ENCODE peak calls at places on chromosome X, in eight cellular contexts. S is GM10248; D is nephron progenitor cell; A is stimulated activated CD8-positive, alpha-beta memory T cell treated with anti-CD3 and anti-CD28 coated beads, Interleukin-4, amount 100 ng/mL, for 24 hours; W is breast epithelium; Q is dermis microvascular lymphatic vessel endothelial cell; V is NCI-H1436 treated with DMSO at 0.1 percent for 48 hours; K is hippocampal formation. Y is an unnamed sample.

GRCh38 chrX:149275836-149276235 is 229.3 kb downstream of the IDS start:
- DNase-seq in A (no peak), W (peak; percentile 27), Q (no peak), S (no peak), V (no peak), D (no peak), K (no peak), Y (no peak)

GRCh38 chrX:103941201-103941975 is 21.0 kb upstream of the TMSB15B start:
- DNase-seq in D (no peak), W (no peak), K (no peak), S (no peak), V (no peak), Q (peak; percentile 48), A (no peak), Y (no peak)

GRCh38 chrX:11666180-11666579 is 460 bp upstream of the ARHGAP6 start:
- DNase-seq in S (peak; percentile 24), Q (no peak), D (peak; percentile 63), K (no peak), W (no peak), V (no peak), A (no peak), Y (no peak)

GRCh38 chrX:118554511-118554910 is 58.9 kb downstream of the DOCK11 start:
- DNase-seq in A (no peak), D (no peak), V (no peak), Q (no peak), S (no peak), W (no peak), K (no peak), Y (no peak)

GRCh38 chrX:130575831-130576404 is 174.1 kb downstream of the RBMX2 start:
- DNase-seq in K (peak; percentile 17), S (peak; percentile 38), Q (peak; percentile 12), A (no peak), W (no peak), V (no peak), D (peak; percentile 34), Y (no peak)

GRCh38 chrX:109840585-109840984 is 107.5 kb upstream of the ACSL4 start:
- DNase-seq in V (no peak), Q (no peak), K (peak; percentile 1), A (no peak), S (no peak), W (peak; percentile 53), D (no peak), Y (no peak)

GRCh38 chrX:77528034-77528433 is 80.8 kb downstream of the FGF16 start:
- DNase-seq in W (no peak), K (no peak), S (no peak), A (no peak), D (no peak), Q (no peak), V (no peak), Y (no peak)

GRCh38 chrX:27444093-27444908 is 18.8 kb downstream of the PPP4R3C start:
- DNase-seq in K (no peak), D (no peak), S (no peak), A (no peak), V (no peak), W (no peak), Q (no peak), Y (no peak)

GRCh38 chrX:57904481-57904880 is 5.8 kb downstream of the ZXDA start:
- DNase-seq in W (no peak), S (no peak), D (no peak), A (no peak), V (no peak), K (no peak), Q (peak; percentile 26), Y (no peak)

GRCh38 chrX:20686256-20686655 is 419.5 kb upstream of the RPS6KA3 start:
- DNase-seq in W (no peak), A (no peak), S (no peak), V (no peak), D (no peak), K (no peak), Q (no peak), Y (no peak)

GRCh38 chrX:118974088-118974907 is at the start of gene LONRF3:
- DNase-seq in A (peak; percentile 34), S (peak; percentile 26), D (peak; percentile 39), K (peak; percentile 17), Q (peak; percentile 30), V (no peak), W (peak; percentile 75), Y (no peak)

GRCh38 chrX:13059676-13060499 is 15.5 kb upstream of the FAM9C start:
- DNase-seq in V (no peak), Q (no peak), A (no peak), W (no peak), S (no peak), D (no peak), K (no peak), Y (no peak)

GRCh38 chrX:42920752-42921151 is 142.8 kb upstream of the PPP1R2C start:
- DNase-seq in Q (no peak), D (no peak), K (no peak), A (no peak), V (no peak), W (no peak), S (no peak), Y (no peak)

GRCh38 chrX:74061879-74062278 is 242.1 kb upstream of the ZCCHC13 start:
- DNase-seq in K (no peak), S (no peak), V (no peak), W (no peak), A (no peak), Q (no peak), D (no peak), Y (no peak)

GRCh38 chrX:120224388-120224787 is 26.2 kb upstream of the ZBTB33 start:
- DNase-seq in Q (no peak), S (no peak), D (no peak), K (no peak), V (no peak), W (no peak), A (no peak), Y (no peak)

GRCh38 chrX:1011632-1012283 is 200.7 kb downstream of the CRLF2 start:
- DNase-seq in D (no peak), A (no peak), K (no peak), S (no peak), W (no peak), V (no peak), Q (no peak), Y (no peak)

GRCh38 chrX:15855562-15856256 is 1.1 kb upstream of the AP1S2 start:
- DNase-seq in A (no peak), K (no peak), V (no peak), D (no peak), W (no peak), S (no peak), Q (no peak), Y (no peak)

GRCh38 chrX:87067795-87068194 is 449.8 kb upstream of the KLHL4 start:
- DNase-seq in S (no peak), D (no peak), Q (no peak), V (no peak), K (no peak), A (no peak), W (no peak), Y (no peak)

GRCh38 chrX:3144651-3145050 is 103.4 kb downstream of the ARSF start:
- DNase-seq in D (no peak), A (no peak), Q (no peak), V (no peak), S (no peak), W (no peak), K (no peak), Y (no peak)

GRCh38 chrX:109475174-109475891 is 6.6 kb downstream of the GUCY2F start:
- DNase-seq in V (no peak), S (no peak), K (peak; percentile 46), Q (peak; percentile 32), W (peak; percentile 17), D (peak; percentile 71), A (no peak), Y (no peak)

GRCh38 chrX:109624641-109625311 is at the start of gene KCNE5:
- DNase-seq in Q (no peak), S (no peak), W (no peak), D (peak; percentile 89), A (no peak), K (no peak), V (no peak), Y (no peak)

GRCh38 chrX:136477026-136477425 is 10.7 kb upstream of the BRS3 start:
- DNase-seq in W (no peak), V (no peak), S (no peak), A (no peak), D (no peak), K (no peak), Q (no peak), Y (no peak)

GRCh38 chrX:20427173-20427770 is 160.6 kb upstream of the RPS6KA3 start:
- DNase-seq in W (no peak), D (no peak), A (no peak), V (no peak), K (no peak), Q (no peak), S (no peak), Y (no peak)